ENCODE peak calls at places on chromosomes 3 and 15, in eight cellular contexts. I, S, G, X, T, Q, J and Z are unnamed samples.

GRCh38 chr3:29537889-29538609 is 257.2 kb downstream of the RBMS3 start:
- DNase-seq in J (no peak), G (no peak), T (no peak), S (no peak), Q (no peak), X (no peak), I (no peak), Z (no peak)

GRCh38 chr3:190192087-190192486 is 71.4 kb upstream of the P3H2 start:
- DNase-seq in G (no peak), Q (no peak), I (no peak), X (no peak), T (no peak), S (no peak), J (no peak), Z (no peak)

GRCh38 chr3:63818282-63819150 is 583 bp upstream of the C3orf49 start:
- DNase-seq in J (peak; percentile 56), G (peak; percentile 85), I (peak; percentile 73), S (peak; percentile 78), X (peak; percentile 53), Q (peak; percentile 73), T (peak; percentile 57), Z (no peak)

GRCh38 chr3:133578548-133579191 is 5.2 kb downstream of the CDV3 start:
- DNase-seq in I (no peak), S (no peak), J (no peak), T (no peak), G (peak; percentile 25), X (no peak), Q (no peak), Z (no peak)

GRCh38 chr3:160531311-160531710 is 34.1 kb downstream of the KPNA4 start:
- DNase-seq in I (no peak), S (no peak), J (no peak), Q (no peak), G (no peak), T (no peak), X (no peak), Z (no peak)

GRCh38 chr15:23532019-23532418 is 33.5 kb upstream of the MKRN3 start:
- DNase-seq in S (peak; percentile 94), G (peak; percentile 31), X (no peak), I (no peak), Q (no peak), T (no peak), J (no peak), Z (no peak)

GRCh38 chr3:64595253-64595694 is 92.5 kb downstream of the ADAMTS9 start:
- DNase-seq in S (peak; percentile 41), J (peak; percentile 94), I (no peak), X (no peak), T (no peak), G (no peak), Q (no peak), Z (no peak)

GRCh38 chr3:34258271-34259015 is 460.0 kb downstream of the PDCD6IP start:
- DNase-seq in Q (no peak), I (no peak), X (no peak), J (peak; percentile 22), T (no peak), S (no peak), G (no peak), Z (no peak)

GRCh38 chr3:100891827-100892226 is 101.4 kb downstream of the ABI3BP start:
- DNase-seq in G (peak; percentile 89), T (no peak), S (no peak), I (no peak), X (no peak), Q (no peak), J (peak; percentile 41), Z (no peak)

GRCh38 chr15:72318408-72318942 is 1.5 kb downstream of the CELF6 start:
- DNase-seq in X (no peak), G (no peak), J (no peak), Q (no peak), S (peak; percentile 69), T (no peak), I (no peak), Z (no peak)

GRCh38 chr15:40250304-40250656 is 11.4 kb downstream of the PAK6 start:
- DNase-seq in G (no peak), X (no peak), S (no peak), J (no peak), I (no peak), T (no peak), Q (no peak), Z (no peak)

GRCh38 chr3:114718897-114719208 is 425.0 kb downstream of the TIGIT start:
- DNase-seq in Q (no peak), T (no peak), I (no peak), G (no peak), X (no peak), J (no peak), S (no peak), Z (no peak)

GRCh38 chr3:103059481-103059880 is 624.7 kb downstream of the ZPLD1 start:
- DNase-seq in I (no peak), X (no peak), G (no peak), S (peak; percentile 52), J (no peak), Q (no peak), T (no peak), Z (no peak)

GRCh38 chr3:141373768-141374526 is 5.6 kb downstream of the ZBTB38 start:
- DNase-seq in I (no peak), J (peak; percentile 37), Q (no peak), S (no peak), G (no peak), X (no peak), T (no peak), Z (no peak)

GRCh38 chr3:160150525-160150924 is 74.7 kb upstream of the C3orf80 start:
- DNase-seq in Q (no peak), X (no peak), G (no peak), T (no peak), J (peak; percentile 57), S (no peak), I (no peak), Z (no peak)

GRCh38 chr15:32974691-32975090 is 219.8 kb downstream of the FMN1 start:
- DNase-seq in Q (no peak), T (no peak), G (no peak), S (no peak), X (no peak), J (no peak), I (no peak), Z (no peak)

GRCh38 chr3:137110392-137110996 is 152.7 kb downstream of the IL20RB start:
- DNase-seq in J (peak; percentile 34), I (no peak), G (peak; percentile 22), X (no peak), Q (peak; percentile 71), S (peak; percentile 72), T (no peak), Z (no peak)

GRCh38 chr3:141477224-141477623 is 9.6 kb upstream of the RASA2 start:
- DNase-seq in T (no peak), J (peak; percentile 89), G (no peak), S (no peak), I (no peak), X (no peak), Q (no peak), Z (no peak)

GRCh38 chr3:185933374-185933950 is 4.4 kb downstream of the TRA2B start:
- DNase-seq in X (no peak), J (no peak), G (no peak), S (no peak), I (no peak), Q (no peak), T (no peak), Z (no peak)

GRCh38 chr15:98952381-98952803 is 55.2 kb downstream of the PGPEP1L start:
- DNase-seq in S (no peak), X (no peak), J (no peak), T (no peak), I (no peak), G (no peak), Q (peak; percentile 47), Z (no peak)

GRCh38 chr3:29922990-29923746 is 642.3 kb downstream of the RBMS3 start:
- DNase-seq in T (no peak), X (no peak), G (peak; percentile 6), J (peak; percentile 92), I (no peak), Q (no peak), S (peak; percentile 88), Z (no peak)

GRCh38 chr15:81939604-81940440 is 106.0 kb downstream of the MEX3B start:
- DNase-seq in T (peak; percentile 2), I (no peak), S (peak; percentile 75), J (peak; percentile 84), G (peak; percentile 18), Q (peak; percentile 72), X (no peak), Z (peak; percentile 64)

GRCh38 chr15:36882487-36883108 is 217.8 kb downstream of the MEIS2 start:
- DNase-seq in I (no peak), G (no peak), X (no peak), T (no peak), S (no peak), Q (no peak), J (no peak), Z (no peak)

GRCh38 chr3:128784843-128785242 is 58.9 kb downstream of the RAB7A start:
- DNase-seq in S (no peak), Q (no peak), X (no peak), J (no peak), I (no peak), T (no peak), G (no peak), Z (no peak)

GRCh38 chr3:188937389-188937788 is 234.4 kb upstream of the TPRG1 start:
- DNase-seq in T (no peak), X (no peak), Q (no peak), I (no peak), J (peak; percentile 26), G (no peak), S (no peak), Z (no peak)

GRCh38 chr3:127193341-127193740 is 410 bp downstream of the PRR23E start:
- DNase-seq in Q (no peak), I (peak; percentile 10), J (no peak), G (no peak), T (no peak), X (no peak), S (no peak), Z (no peak)

GRCh38 chr3:124296416-124296815 is 304.5 kb upstream of the ROPN1 start:
- DNase-seq in G (no peak), J (no peak), Q (no peak), T (no peak), I (no peak), S (peak; percentile 47), X (no peak), Z (no peak)

GRCh38 chr3:9101286-9101685 is 138.0 kb upstream of the RAD18 start:
- DNase-seq in X (no peak), S (no peak), T (no peak), I (no peak), Q (no peak), J (no peak), G (no peak), Z (no peak)

GRCh38 chr3:55282994-55283393 is 204.1 kb downstream of the WNT5A start:
- DNase-seq in G (no peak), Q (no peak), J (no peak), T (no peak), S (peak; percentile 18), X (no peak), I (no peak), Z (no peak)

GRCh38 chr3:157066335-157067071 is 93.4 kb downstream of the CCNL1 start:
- DNase-seq in I (no peak), T (no peak), J (no peak), X (no peak), G (no peak), S (no peak), Q (no peak), Z (no peak)

GRCh38 chr3:23519548-23520208 is 286.1 kb upstream of the UBE2E1 start:
- DNase-seq in X (no peak), T (no peak), J (no peak), I (no peak), Q (no peak), G (no peak), S (no peak), Z (no peak)

GRCh38 chr15:68034071-68034470 is 20.0 kb upstream of the PIAS1 start:
- DNase-seq in X (no peak), Q (no peak), J (no peak), G (no peak), T (no peak), S (no peak), I (no peak), Z (no peak)

GRCh38 chr3:191972714-191973398 is 511.9 kb downstream of the PYDC2 start:
- DNase-seq in S (no peak), G (no peak), X (no peak), Q (no peak), I (no peak), J (no peak), T (no peak), Z (no peak)